ENCODE peak calls at places on chromosome 17, in five cellular contexts. One of them, this sample, is unnamed.

GRCh38 chr17:76480676-76481075 is 13.3 kb downstream of the AANAT start:
- DNase-seq in K562: no peak
- DNase-seq in NT2/D1: no peak
- DNase-seq in H1: no peak
- DNase-seq in IMR-90: no peak
- DNase-seq in this sample: no peak

GRCh38 chr17:7557825-7558543 is 566 bp upstream of the TNFSF13 start:
- DNase-seq in H1: no peak
- DNase-seq in IMR-90: peak; percentile 49
- DNase-seq in NT2/D1: no peak
- DNase-seq in K562: no peak
- DNase-seq in this sample: peak; percentile 93

GRCh38 chr17:44314869-44315661 is 6.7 kb downstream of the RUNDC3A start:
- DNase-seq in IMR-90: no peak
- DNase-seq in H1: no peak
- DNase-seq in NT2/D1: peak; percentile 28
- DNase-seq in K562: peak; percentile 62
- DNase-seq in this sample: peak; percentile 94

GRCh38 chr17:6138761-6139446 is 68.7 kb downstream of the WSCD1 start:
- DNase-seq in K562: no peak
- DNase-seq in NT2/D1: peak; percentile 13
- DNase-seq in IMR-90: no peak
- DNase-seq in H1: peak; percentile 7
- DNase-seq in this sample: peak; percentile 93

GRCh38 chr17:44733753-44734152 is 25.0 kb upstream of the ADAM11 start:
- DNase-seq in H1: no peak
- DNase-seq in K562: no peak
- DNase-seq in IMR-90: no peak
- DNase-seq in NT2/D1: peak; percentile 28
- DNase-seq in this sample: peak; percentile 90

GRCh38 chr17:9531080-9531479 is 44.5 kb downstream of the STX8 start:
- DNase-seq in H1: no peak
- DNase-seq in NT2/D1: no peak
- DNase-seq in IMR-90: peak; percentile 3
- DNase-seq in K562: no peak
- DNase-seq in this sample: no peak

GRCh38 chr17:78935419-78936323 is 10.5 kb upstream of the TIMP2 start:
- DNase-seq in H1: no peak
- DNase-seq in NT2/D1: no peak
- DNase-seq in IMR-90: peak; percentile 99
- DNase-seq in K562: no peak
- DNase-seq in this sample: no peak

GRCh38 chr17:60819447-60820130 is 141.9 kb downstream of the BCAS3 start:
- DNase-seq in H1: no peak
- DNase-seq in NT2/D1: no peak
- DNase-seq in IMR-90: no peak
- DNase-seq in K562: no peak
- DNase-seq in this sample: peak; percentile 49

GRCh38 chr17:44049294-44050080 is 17.0 kb downstream of the LSM12 start:
- DNase-seq in H1: no peak
- DNase-seq in K562: no peak
- DNase-seq in IMR-90: no peak
- DNase-seq in NT2/D1: no peak
- DNase-seq in this sample: no peak

GRCh38 chr17:30970757-30971567 is at the start of gene RNF135:
- DNase-seq in K562: no peak
- DNase-seq in IMR-90: peak; percentile 82
- DNase-seq in H1: peak; percentile 53
- DNase-seq in NT2/D1: peak; percentile 63
- DNase-seq in this sample: peak; percentile 96

GRCh38 chr17:77163001-77163400 is 22.2 kb downstream of the SEC14L1 start:
- DNase-seq in K562: no peak
- DNase-seq in H1: no peak
- DNase-seq in IMR-90: peak; percentile 19
- DNase-seq in NT2/D1: no peak
- DNase-seq in this sample: no peak

GRCh38 chr17:54967621-54968258 is 714 bp downstream of the COX11 start:
- DNase-seq in NT2/D1: no peak
- DNase-seq in IMR-90: peak; percentile 27
- DNase-seq in H1: no peak
- DNase-seq in K562: peak; percentile 62
- DNase-seq in this sample: peak; percentile 67

GRCh38 chr17:59527931-59528330 is 37.5 kb upstream of the DHX40 start:
- DNase-seq in K562: no peak
- DNase-seq in H1: no peak
- DNase-seq in NT2/D1: no peak
- DNase-seq in IMR-90: no peak
- DNase-seq in this sample: no peak

GRCh38 chr17:7393613-7394451 is 493 bp downstream of the PLSCR3 start:
- DNase-seq in IMR-90: no peak
- DNase-seq in K562: peak; percentile 33
- DNase-seq in H1: no peak
- DNase-seq in NT2/D1: no peak
- DNase-seq in this sample: peak; percentile 90

GRCh38 chr17:12422632-12423031 is 243.1 kb upstream of the MYOCD start:
- DNase-seq in K562: no peak
- DNase-seq in IMR-90: no peak
- DNase-seq in NT2/D1: no peak
- DNase-seq in H1: no peak
- DNase-seq in this sample: no peak

GRCh38 chr17:82872591-82873520 is 33.0 kb upstream of the ZNF750 start:
- DNase-seq in NT2/D1: no peak
- DNase-seq in H1: no peak
- DNase-seq in IMR-90: no peak
- DNase-seq in K562: no peak
- DNase-seq in this sample: no peak

GRCh38 chr17:8632087-8632486 is 1.6 kb upstream of the MYH10 start:
- DNase-seq in NT2/D1: no peak
- DNase-seq in IMR-90: no peak
- DNase-seq in K562: no peak
- DNase-seq in H1: no peak
- DNase-seq in this sample: peak; percentile 69

GRCh38 chr17:72634621-72635020 is 457.9 kb downstream of the SLC39A11 start:
- DNase-seq in K562: no peak
- DNase-seq in H1: no peak
- DNase-seq in NT2/D1: no peak
- DNase-seq in IMR-90: no peak
- DNase-seq in this sample: no peak

DNA sequence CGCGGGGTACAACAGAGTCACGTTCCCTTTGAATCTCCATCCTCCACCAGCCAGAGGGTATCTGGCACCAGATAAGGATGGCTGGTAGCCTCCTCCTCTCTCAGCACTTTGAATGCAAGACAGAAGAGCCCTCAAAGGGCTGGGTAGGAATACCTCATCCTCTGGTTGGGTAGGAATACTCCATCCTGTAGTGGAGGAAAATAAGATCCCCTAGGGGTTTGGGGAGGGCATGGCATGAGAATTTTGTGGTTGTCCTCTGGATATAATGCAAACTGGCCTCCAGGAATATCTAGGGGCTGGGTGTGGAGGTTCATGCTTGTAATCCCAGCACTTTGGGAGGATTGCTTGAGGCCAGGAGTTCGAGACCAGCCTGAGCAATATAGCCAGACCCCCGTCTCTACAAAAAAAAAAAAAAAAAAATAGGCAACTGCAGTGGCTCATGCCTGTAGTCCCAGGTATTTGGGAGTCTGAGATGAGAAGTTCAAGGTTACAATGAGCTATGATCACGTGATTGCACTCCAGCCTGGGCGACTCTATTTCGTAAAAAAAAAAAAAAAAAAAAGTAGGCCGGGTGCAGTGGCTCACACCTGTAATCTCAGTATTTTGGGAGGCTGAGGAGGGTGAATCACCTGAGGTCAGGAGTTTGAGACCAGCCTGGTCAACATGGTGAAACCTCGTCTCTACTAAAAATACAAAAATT is 2.7 kb downstream of the IGFBP4 start:
- DNase-seq in H1: no peak
- DNase-seq in K562: no peak
- DNase-seq in IMR-90: peak; percentile 27
- DNase-seq in NT2/D1: no peak
- DNase-seq in this sample: no peak
- H3K4me1 ChIP-seq in H1: peaks cover 5% of the 10 kb centered on the region
- H3K4me1 ChIP-seq in K562: peaks cover 34% of the 10 kb centered on the region
- H3K4me1 ChIP-seq in IMR-90: peaks cover 36% of the 10 kb centered on the region
- H3K4me1 ChIP-seq in NT2/D1: peaks cover 19% of the 10 kb centered on the region
- H3K4me1 ChIP-seq in this sample: peaks cover 4% of the 10 kb centered on the region

GRCh38 chr17:15468142-15468541 is 721 bp upstream of the CDRT4 start:
- DNase-seq in K562: no peak
- DNase-seq in IMR-90: no peak
- DNase-seq in H1: no peak
- DNase-seq in NT2/D1: no peak
- DNase-seq in this sample: no peak
- H3K9ac ChIP-seq in K562: no peak overlapping the region
- H3K9ac ChIP-seq in IMR-90: no peak overlapping the region
- H3K9ac ChIP-seq in H1: no peak overlapping the region
- H3K9ac ChIP-seq in NT2/D1: no peak overlapping the region
- H3K9ac ChIP-seq in this sample: no peak overlapping the region

GRCh38 chr17:49224997-49225337 is 5.6 kb downstream of the PHOSPHO1 start:
- DNase-seq in NT2/D1: no peak
- DNase-seq in K562: no peak
- DNase-seq in H1: no peak
- DNase-seq in IMR-90: no peak
- DNase-seq in this sample: no peak
- H3K4me3 ChIP-seq in NT2/D1: peak overlapping the region; percentile 40
- H3K4me3 ChIP-seq in K562: no peak overlapping the region
- H3K4me3 ChIP-seq in H1: peak overlapping the region; percentile 49
- H3K4me3 ChIP-seq in IMR-90: no peak overlapping the region
- H3K4me3 ChIP-seq in this sample: peak overlapping the region; percentile 24

DNA sequence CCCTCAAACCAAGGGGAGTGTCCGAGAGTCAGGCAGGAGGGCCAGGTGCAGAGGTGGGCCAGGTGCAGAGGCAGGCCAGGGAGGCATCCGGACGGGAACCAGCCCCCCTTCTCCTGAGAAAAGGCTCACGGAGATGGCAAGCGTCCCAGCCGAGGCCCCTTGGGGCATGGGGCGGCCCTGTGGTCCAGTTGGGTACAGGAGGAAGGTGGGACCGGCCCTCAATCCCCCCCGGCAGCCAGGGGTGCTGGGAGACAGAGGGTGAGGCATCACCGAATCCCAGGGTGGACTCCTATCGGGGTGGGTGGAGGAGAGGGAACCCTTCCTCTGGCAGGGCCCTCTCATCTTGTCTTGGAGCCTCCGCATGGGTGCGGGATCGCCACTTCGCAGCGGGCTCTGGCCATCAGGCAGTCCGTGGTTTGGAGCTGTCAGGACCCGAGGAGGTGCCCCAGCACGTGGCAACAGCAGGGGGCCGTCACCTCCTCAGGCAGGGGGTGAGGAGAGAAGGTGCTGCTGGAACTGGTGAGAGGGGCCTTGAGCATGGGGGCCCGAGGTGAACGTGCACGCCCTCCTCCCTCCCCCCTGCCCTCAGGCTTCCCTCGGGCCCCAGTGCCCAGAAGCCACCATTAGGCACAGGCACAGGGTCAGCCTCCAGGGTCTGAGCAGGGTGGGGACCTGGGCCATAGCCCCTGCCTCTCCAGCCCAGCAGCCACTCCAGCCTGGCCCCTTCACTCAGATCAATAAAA is 38.7 kb upstream of the SLC38A10 start:
- DNase-seq in H1: no peak
- DNase-seq in IMR-90: no peak
- DNase-seq in K562: no peak
- DNase-seq in NT2/D1: no peak
- DNase-seq in this sample: no peak
- H3K4me1 ChIP-seq in H1: peaks cover 13% of the 10 kb centered on the region
- H3K4me1 ChIP-seq in IMR-90: peaks cover 14% of the 10 kb centered on the region
- H3K4me1 ChIP-seq in K562: peaks cover 14% of the 10 kb centered on the region
- H3K4me1 ChIP-seq in NT2/D1: peaks cover 49% of the 10 kb centered on the region
- H3K4me1 ChIP-seq in this sample: peaks cover 25% of the 10 kb centered on the region

DNA sequence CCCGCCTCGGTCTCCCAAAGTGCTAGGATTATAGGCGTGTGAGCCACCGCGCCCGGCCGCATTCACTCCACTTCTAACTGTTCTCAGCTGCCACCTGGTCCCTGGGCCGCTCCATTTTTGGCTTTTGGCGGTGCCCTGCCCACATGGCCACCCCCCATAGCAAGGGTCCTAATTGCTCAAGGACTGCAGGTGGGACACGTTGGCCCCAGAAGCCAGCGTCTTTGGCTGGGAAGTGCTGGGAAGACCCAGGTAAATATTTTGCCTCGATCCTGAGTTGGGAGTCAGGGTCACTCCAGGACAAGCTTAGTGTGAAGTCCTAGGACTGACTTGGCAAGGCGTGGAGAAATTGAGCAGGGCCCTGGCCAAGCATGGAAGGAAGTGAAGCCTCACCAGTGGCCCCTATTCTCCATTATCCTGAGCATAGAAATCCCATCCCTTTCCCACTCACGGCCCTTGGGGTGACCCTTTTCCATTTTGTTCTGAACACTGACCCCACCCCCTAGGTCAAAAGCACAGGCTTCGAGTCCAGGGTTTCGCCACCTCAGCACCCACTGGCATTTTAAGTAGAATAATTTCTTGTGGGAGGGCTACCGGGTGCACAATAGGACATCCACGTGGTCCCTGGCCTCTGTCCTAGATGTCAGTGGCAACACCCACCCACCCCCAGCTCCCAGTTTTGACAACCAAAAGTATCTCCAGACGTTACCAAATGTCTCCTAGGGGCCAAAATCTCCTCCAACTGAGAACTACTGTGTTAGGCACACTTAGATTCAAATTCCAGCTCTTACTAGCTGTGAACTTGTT is 5.9 kb upstream of the WDR81 start:
- DNase-seq in H1: no peak
- DNase-seq in IMR-90: no peak
- DNase-seq in K562: no peak
- DNase-seq in NT2/D1: no peak
- DNase-seq in this sample: peak; percentile 43
- H3K9ac ChIP-seq in H1: no peak overlapping the region
- H3K9ac ChIP-seq in IMR-90: no peak overlapping the region
- H3K9ac ChIP-seq in K562: peak overlapping the region; percentile 98
- H3K9ac ChIP-seq in NT2/D1: no peak overlapping the region
- H3K9ac ChIP-seq in this sample: no peak overlapping the region